ENCODE peak calls at places on chromosomes 13 and 19, in nine cellular contexts. T, C, B, I, P, Y, O, W and N are unnamed samples.

GRCh38 chr19:29121684-29122083 is 91.3 kb downstream of the UQCRFS1 start:
- DNase-seq in T (no peak), C (no peak), B (peak; percentile 55), I (no peak), P (peak; percentile 65), Y (no peak), O (no peak), W (peak; percentile 6), N (no peak)

GRCh38 chr13:44402902-44403719 is 29.5 kb downstream of the SERP2 start:
- DNase-seq in T (no peak), C (no peak), B (no peak), I (no peak), P (no peak), Y (no peak), O (no peak), W (no peak), N (no peak)

GRCh38 chr13:23934481-23934880 is 37.2 kb upstream of the C1QTNF9B start:
- DNase-seq in T (no peak), C (peak; percentile 54), B (no peak), I (no peak), P (no peak), Y (no peak), O (no peak), W (no peak), N (no peak)

GRCh38 chr19:19032420-19033175 is 719 bp downstream of the SUGP2 start:
- DNase-seq in T (peak; percentile 99), C (peak; percentile 94), B (peak; percentile 85), I (peak; percentile 13), P (peak; percentile 95), Y (peak; percentile 86), O (peak; percentile 89), W (peak; percentile 95), N (peak; percentile 80)

GRCh38 chr19:5793188-5793587 is 2.2 kb upstream of the DUS3L start:
- DNase-seq in T (no peak), C (no peak), B (no peak), I (no peak), P (no peak), Y (no peak), O (no peak), W (no peak), N (no peak)

GRCh38 chr13:65154661-65155447 is 2075.3 kb downstream of the PCDH9 start:
- DNase-seq in T (no peak), C (no peak), B (no peak), I (no peak), P (no peak), Y (no peak), O (no peak), W (no peak), N (no peak)

GRCh38 chr13:73792796-73793195 is 341.4 kb downstream of the KLF12 start:
- DNase-seq in T (no peak), C (no peak), B (no peak), I (no peak), P (no peak), Y (no peak), O (no peak), W (no peak), N (no peak)

GRCh38 chr13:27396252-27396846 is 28.1 kb upstream of the GTF3A start:
- DNase-seq in T (no peak), C (no peak), B (no peak), I (no peak), P (no peak), Y (no peak), O (no peak), W (no peak), N (no peak)

GRCh38 chr19:52190679-52191293 is 934 bp downstream of the PPP2R1A start:
- DNase-seq in T (peak; percentile 56), C (no peak), B (peak; percentile 19), I (peak; percentile 58), P (peak; percentile 71), Y (no peak), O (peak; percentile 34), W (peak; percentile 58), N (no peak)

GRCh38 chr19:35963514-35963913 is 27.3 kb downstream of the LRFN3 start:
- DNase-seq in T (peak; percentile 42), C (peak; percentile 56), B (peak; percentile 83), I (peak; percentile 36), P (no peak), Y (no peak), O (no peak), W (peak; percentile 73), N (peak; percentile 79)

GRCh38 chr13:99765869-99766268 is 205.7 kb downstream of the ZIC5 start:
- DNase-seq in T (no peak), C (no peak), B (no peak), I (no peak), P (no peak), Y (no peak), O (no peak), W (no peak), N (no peak)

DNA sequence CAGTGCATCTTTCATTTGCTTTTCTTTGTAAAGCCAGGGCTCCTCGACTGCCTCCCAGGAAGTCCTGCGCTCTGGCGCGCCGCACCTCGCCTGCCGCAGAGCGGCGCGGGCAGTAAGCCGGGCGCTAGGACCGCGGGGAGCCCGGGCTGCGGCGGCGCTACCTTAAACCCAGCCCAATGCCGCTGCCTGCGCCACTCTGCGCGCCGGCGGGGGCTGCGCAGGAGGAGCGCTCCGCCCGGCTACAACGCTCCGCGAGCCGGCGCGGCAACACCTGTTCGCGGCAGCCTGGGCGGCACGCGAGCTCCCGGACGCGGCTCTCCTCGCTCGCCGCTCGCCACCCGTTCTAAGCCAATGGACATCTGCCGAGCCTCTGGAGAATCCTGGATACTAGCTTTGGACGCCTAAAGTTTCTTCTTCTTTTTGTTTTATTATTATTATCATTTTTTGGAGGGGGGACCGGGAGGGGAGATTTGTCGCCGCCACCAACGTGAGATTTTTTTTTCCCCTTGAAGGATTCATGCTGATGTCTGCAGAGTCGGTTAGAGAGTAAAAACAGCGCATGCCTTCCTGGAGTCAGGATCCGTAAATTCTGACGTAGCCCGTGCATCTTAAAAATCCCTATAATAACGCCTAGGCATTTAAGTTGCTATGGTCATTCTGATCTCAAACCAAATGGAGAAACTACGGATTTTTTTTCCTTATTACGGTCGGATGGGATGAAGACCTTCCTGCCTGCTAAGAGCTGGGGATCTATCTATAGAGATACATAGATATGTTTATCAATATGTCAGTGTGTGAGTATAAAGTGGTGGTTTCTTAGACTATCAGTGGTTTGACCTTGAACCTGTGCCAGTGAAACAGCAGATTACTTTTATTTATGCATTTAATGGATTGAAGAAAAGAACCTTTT is at the start of gene FGF9:
- DNase-seq in T (peak; percentile 46), C (peak; percentile 74), B (peak; percentile 66), I (peak; percentile 73), P (peak; percentile 73), Y (no peak), O (peak; percentile 73), W (peak; percentile 82), N (peak; percentile 52)
- TF ChIP-seq CTCF in T (no peak), C (no peak), B (no peak), I (no peak), P (no peak), Y (no peak), O (peak; percentile 41), W (no peak), N (no peak)

GRCh38 chr19:47129579-47129978 is 1.1 kb upstream of the SAE1 start:
- DNase-seq in T (no peak), C (no peak), B (no peak), I (no peak), P (no peak), Y (no peak), O (no peak), W (no peak), N (no peak)

GRCh38 chr19:47122359-47123335 is 8.0 kb upstream of the SAE1 start:
- DNase-seq in T (no peak), C (peak; percentile 71), B (no peak), I (peak; percentile 61), P (no peak), Y (no peak), O (no peak), W (peak; percentile 73), N (no peak)

GRCh38 chr19:47123406-47123805 is 7.2 kb upstream of the SAE1 start:
- DNase-seq in T (no peak), C (no peak), B (no peak), I (no peak), P (no peak), Y (no peak), O (no peak), W (no peak), N (no peak)

GRCh38 chr19:47125669-47125938 is 5.0 kb upstream of the SAE1 start:
- DNase-seq in T (no peak), C (no peak), B (no peak), I (no peak), P (no peak), Y (no peak), O (no peak), W (no peak), N (no peak)

DNA sequence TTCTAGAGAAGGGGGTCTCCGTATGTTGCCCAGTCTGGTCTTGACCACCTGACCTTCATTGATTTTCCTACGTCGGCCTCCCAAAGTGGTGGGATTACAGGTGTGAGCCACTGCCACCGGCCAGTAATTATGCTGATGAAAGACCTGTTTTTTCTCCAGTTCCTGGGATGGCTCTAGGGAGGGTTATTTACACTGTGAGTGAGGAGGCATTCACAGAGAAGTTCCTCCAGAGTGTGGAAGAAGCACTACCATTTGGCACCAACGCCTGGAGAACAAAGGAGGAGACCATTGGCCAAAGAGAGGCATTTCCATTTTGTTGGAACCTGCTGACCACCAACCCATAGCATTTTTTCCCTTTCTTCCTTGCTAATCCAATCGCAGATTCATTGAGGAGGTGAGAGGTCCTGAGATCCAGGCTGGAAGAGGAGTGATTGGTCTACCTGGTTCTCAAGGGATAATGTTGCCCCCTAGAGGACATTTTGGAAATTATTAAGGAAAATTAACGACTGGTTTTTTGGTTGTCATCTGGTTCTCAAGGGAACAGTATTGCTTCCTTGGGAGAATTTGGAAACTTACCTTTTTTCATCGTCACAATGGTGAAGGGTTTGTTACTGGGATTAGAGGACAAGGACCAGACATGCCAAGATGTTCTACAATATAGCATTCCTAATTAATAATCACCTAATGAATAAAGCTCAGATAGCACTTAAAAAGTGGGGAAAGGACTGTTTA is 5.5 kb upstream of the SAE1 start:
- DNase-seq in T (no peak), C (peak; percentile 71), B (no peak), I (peak; percentile 82), P (no peak), Y (no peak), O (no peak), W (peak; percentile 82), N (no peak)
- TF ChIP-seq CTCF in T (peak; percentile 65), C (peak; percentile 48), B (peak; percentile 85), I (peak; percentile 69), P (peak; percentile 90), Y (peak; percentile 77), O (peak; percentile 84), W (peak; percentile 60), N (peak; percentile 84)

GRCh38 chr13:79482271-79482970 is 1.5 kb downstream of the NDFIP2 start:
- DNase-seq in T (no peak), C (peak; percentile 24), B (no peak), I (no peak), P (no peak), Y (no peak), O (no peak), W (peak; percentile 22), N (no peak)
- TF ChIP-seq CTCF in T (no peak), C (no peak), B (no peak), I (no peak), P (no peak), Y (no peak), O (no peak), W (no peak), N (no peak)

GRCh38 chr13:104586010-104586746 is 1520.0 kb upstream of the SLC10A2 start:
- DNase-seq in T (no peak), C (peak; percentile 85), B (no peak), I (peak; percentile 44), P (no peak), Y (no peak), O (no peak), W (peak; percentile 93), N (no peak)
- TF ChIP-seq CTCF in T (no peak), C (no peak), B (no peak), I (no peak), P (no peak), Y (no peak), O (no peak), W (no peak), N (no peak)